ENCODE peak calls at places on chromosomes 3 and 15, in seven cellular contexts. P is thoracic aorta; N is CD8-positive, alpha-beta T cell; F is heart left ventricle; O is mesendoderm; M is fibroblast of lung; R is stomach. V is an unnamed sample.

GRCh38 chr3:118760611-118761606 is 273.7 kb downstream of the IGSF11 start:
- DNase-seq in P (no peak), N (no peak), F (no peak), O (peak; percentile 75), M (peak; percentile 8), R (no peak), V (no peak)

GRCh38 chr3:4986611-4987373 is 7.6 kb downstream of the BHLHE40 start:
- DNase-seq in P (peak; percentile 89), N (peak; percentile 76), F (peak; percentile 99), O (peak; percentile 99), M (peak; percentile 98), R (peak; percentile 98), V (peak; percentile 95)

GRCh38 chr3:103976931-103977339 is 1389.8 kb upstream of the ALCAM start:
- DNase-seq in P (no peak), N (no peak), F (no peak), O (no peak), M (no peak), R (no peak), V (no peak)

GRCh38 chr3:140972833-140973232 is 31.2 kb downstream of the SLC25A36 start:
- DNase-seq in P (no peak), N (no peak), F (no peak), O (peak; percentile 26), M (peak; percentile 48), R (no peak), V (peak; percentile 4)

GRCh38 chr3:174247671-174248070 is 611.5 kb upstream of the NAALADL2 start:
- DNase-seq in P (no peak), N (no peak), F (no peak), O (peak; percentile 86), M (no peak), R (no peak), V (no peak)

GRCh38 chr3:185645596-185646381 is 59.7 kb downstream of the SENP2 start:
- DNase-seq in P (no peak), N (no peak), F (no peak), O (peak; percentile 49), M (no peak), R (no peak), V (no peak)

GRCh38 chr3:143895805-143896204 is 47.5 kb upstream of the SLC9A9 start:
- DNase-seq in P (no peak), N (no peak), F (no peak), O (no peak), M (peak; percentile 51), R (no peak), V (no peak)

GRCh38 chr15:85312486-85312885 is 67.9 kb upstream of the AKAP13 start:
- DNase-seq in P (no peak), N (no peak), F (no peak), O (peak; percentile 57), M (peak; percentile 24), R (no peak), V (peak; percentile 78)

GRCh38 chr3:78048698-78049097 is 1008.8 kb downstream of the ROBO2 start:
- DNase-seq in P (no peak), N (no peak), F (no peak), O (no peak), M (no peak), R (no peak), V (no peak)

GRCh38 chr3:47646362-47646761 is 67.7 kb upstream of the CSPG5 start:
- DNase-seq in P (no peak), N (no peak), F (no peak), O (no peak), M (peak; percentile 80), R (no peak), V (no peak)

GRCh38 chr3:193829781-193830180 is 236.8 kb downstream of the OPA1 start:
- DNase-seq in P (no peak), N (no peak), F (no peak), O (peak; percentile 52), M (peak; percentile 31), R (peak; percentile 65), V (peak; percentile 81)

GRCh38 chr3:193975072-193975535 is 160.8 kb upstream of the HES1 start:
- DNase-seq in P (no peak), N (no peak), F (no peak), O (peak; percentile 94), M (no peak), R (peak; percentile 43), V (no peak)

GRCh38 chr15:62141643-62142588 is 23.2 kb downstream of the C2CD4B start:
- DNase-seq in P (no peak), N (no peak), F (no peak), O (no peak), M (no peak), R (no peak), V (no peak)

GRCh38 chr3:38992117-38992779 is 59.5 kb downstream of the SCN11A start:
- DNase-seq in P (no peak), N (no peak), F (no peak), O (peak; percentile 30), M (peak; percentile 59), R (no peak), V (no peak)
- H3K4me3 ChIP-seq in P (no peak overlapping the region), N (no peak overlapping the region), F (no peak overlapping the region), O (no peak overlapping the region), M (no peak overlapping the region), R (no peak overlapping the region), V (no peak overlapping the region)

GRCh38 chr3:123447416-123447748 is 1.5 kb downstream of the ADCY5 start:
- DNase-seq in P (no peak), N (no peak), F (peak; percentile 39), O (no peak), M (no peak), R (no peak), V (no peak)
- H3K4me3 ChIP-seq in P (peak overlapping the region; percentile 89), N (no peak overlapping the region), F (peak overlapping the region; percentile 82), O (no peak overlapping the region), M (no peak overlapping the region), R (peak overlapping the region; percentile 65), V (no peak overlapping the region)

DNA sequence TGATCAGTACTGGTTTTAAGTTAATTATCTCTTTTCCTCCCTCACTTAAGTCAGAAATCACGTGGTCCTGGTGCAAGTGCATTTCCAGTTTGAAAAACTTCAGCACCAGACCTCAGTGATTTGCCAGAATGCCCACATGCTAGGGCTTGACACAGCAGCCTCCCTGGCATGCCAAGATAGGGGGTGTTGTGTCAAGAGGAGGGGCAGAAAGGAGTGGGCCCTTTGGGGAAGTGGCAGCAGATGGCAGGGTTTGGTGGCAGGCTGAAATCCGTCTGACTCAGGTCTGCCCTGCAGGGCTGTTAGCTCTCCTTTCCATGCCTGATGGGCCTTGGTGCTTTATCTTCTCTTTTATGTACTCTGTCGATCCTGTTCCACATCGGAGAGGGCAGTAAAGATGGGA is 23.4 kb downstream of the PXK start:
- DNase-seq in P (no peak), N (no peak), F (no peak), O (no peak), M (no peak), R (no peak), V (no peak)
- H3K4me3 ChIP-seq in P (no peak overlapping the region), N (no peak overlapping the region), F (no peak overlapping the region), O (no peak overlapping the region), M (no peak overlapping the region), R (no peak overlapping the region), V (no peak overlapping the region)

GRCh38 chr3:85030052-85030451 is 71.3 kb downstream of the CADM2 start:
- DNase-seq in P (no peak), N (no peak), F (no peak), O (no peak), M (no peak), R (no peak), V (no peak)
- H3K4me3 ChIP-seq in P (no peak overlapping the region), N (no peak overlapping the region), F (no peak overlapping the region), O (no peak overlapping the region), M (no peak overlapping the region), R (no peak overlapping the region), V (no peak overlapping the region)

DNA sequence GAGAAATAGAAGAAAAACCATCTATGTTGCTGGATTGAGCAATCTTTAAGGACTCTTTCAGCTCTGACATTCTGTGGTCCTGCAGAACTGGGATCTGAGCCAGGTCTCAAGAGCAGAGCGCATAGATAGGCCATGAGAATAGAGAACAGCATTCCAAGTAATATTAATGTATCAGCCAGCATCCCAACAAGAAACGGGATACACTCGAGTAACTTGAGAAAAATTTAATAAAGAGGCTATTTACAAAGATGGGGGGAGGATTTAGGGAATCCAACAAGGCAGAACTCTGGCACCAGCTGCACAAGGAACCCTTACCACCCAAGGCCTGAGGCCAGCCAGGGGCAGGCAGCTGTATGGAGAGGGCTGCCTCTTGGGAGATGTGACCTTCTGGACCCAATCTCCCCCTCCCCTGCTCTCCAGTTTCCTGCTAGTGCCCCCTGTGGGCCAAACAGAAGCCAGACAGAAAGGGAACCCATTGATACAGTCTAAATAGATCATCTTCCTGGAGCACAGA is 8.2 kb downstream of the TMOD2 start:
- DNase-seq in P (no peak), N (no peak), F (peak; percentile 79), O (peak; percentile 60), M (peak; percentile 97), R (no peak), V (no peak)
- H3K4me3 ChIP-seq in P (no peak overlapping the region), N (no peak overlapping the region), F (no peak overlapping the region), O (no peak overlapping the region), M (no peak overlapping the region), R (no peak overlapping the region), V (no peak overlapping the region)

GRCh38 chr15:29819979-29820801 is 2.1 kb downstream of the TJP1 start:
- DNase-seq in P (no peak), N (no peak), F (no peak), O (peak; percentile 26), M (no peak), R (no peak), V (no peak)

GRCh38 chr15:29822100-29822684 is at the start of gene TJP1:
- DNase-seq in P (no peak), N (no peak), F (peak; percentile 86), O (peak; percentile 87), M (peak; percentile 77), R (peak; percentile 83), V (no peak)

GRCh38 chr15:29821416-29822099 is 710 bp downstream of the TJP1 start:
- DNase-seq in P (no peak), N (peak; percentile 23), F (peak; percentile 89), O (peak; percentile 96), M (peak; percentile 79), R (peak; percentile 84), V (no peak)

GRCh38 chr15:29822685-29823459 is 604 bp upstream of the TJP1 start:
- DNase-seq in P (peak; percentile 48), N (no peak), F (peak; percentile 88), O (peak; percentile 82), M (peak; percentile 73), R (peak; percentile 72), V (no peak)

GRCh38 chr15:29820802-29821160 is 1.5 kb downstream of the TJP1 start:
- DNase-seq in P (no peak), N (no peak), F (no peak), O (no peak), M (peak; percentile 33), R (no peak), V (no peak)
- H3K4me3 ChIP-seq in P (peak overlapping the region; percentile 79), N (no peak overlapping the region), F (peak overlapping the region; percentile 88), O (no peak overlapping the region), M (peak overlapping the region; percentile 43), R (peak overlapping the region; percentile 67), V (peak overlapping the region; percentile 84)

GRCh38 chr3:134798681-134799311 is 3.7 kb downstream of the EPHB1 start:
- DNase-seq in P (no peak), N (no peak), F (no peak), O (no peak), M (no peak), R (no peak), V (no peak)

GRCh38 chr3:134796313-134797079 is 1.4 kb downstream of the EPHB1 start:
- DNase-seq in P (no peak), N (no peak), F (no peak), O (peak; percentile 38), M (peak; percentile 3), R (no peak), V (no peak)

GRCh38 chr3:134797080-134797801 is 2.2 kb downstream of the EPHB1 start:
- DNase-seq in P (no peak), N (no peak), F (no peak), O (peak; percentile 45), M (no peak), R (no peak), V (no peak)

GRCh38 chr3:134799393-134799792 is 4.3 kb downstream of the EPHB1 start:
- DNase-seq in P (no peak), N (no peak), F (no peak), O (no peak), M (no peak), R (no peak), V (no peak)

GRCh38 chr3:134797816-134798451 is 2.9 kb downstream of the EPHB1 start:
- DNase-seq in P (no peak), N (no peak), F (no peak), O (no peak), M (no peak), R (no peak), V (no peak)
- H3K4me3 ChIP-seq in P (no peak overlapping the region), N (no peak overlapping the region), F (no peak overlapping the region), O (no peak overlapping the region), M (no peak overlapping the region), R (no peak overlapping the region), V (no peak overlapping the region)